ENCODE peak calls at places on chromosomes 16 and 17, in five cellular contexts. Q is neural progenitor cell, I is small intestine, E is upper lobe of right lung, R is adrenal gland. Z is an unnamed sample.

GRCh38 chr16:20311548-20311947 is 15.8 kb downstream of the GP2 start:
- DNase-seq in Q (no peak), I (no peak), E (no peak), R (no peak), Z (no peak)

GRCh38 chr17:64058547-64059115 is 38.2 kb upstream of the ICAM2 start:
- DNase-seq in Q (no peak), I (no peak), E (no peak), R (no peak), Z (no peak)

GRCh38 chr16:12573730-12574383 is 229.8 kb downstream of the CPPED1 start:
- DNase-seq in Q (peak; percentile 70), I (peak; percentile 71), E (no peak), R (no peak), Z (no peak)

GRCh38 chr16:69787883-69788282 is 25.8 kb downstream of the WWP2 start:
- DNase-seq in Q (no peak), I (peak; percentile 82), E (peak; percentile 19), R (no peak), Z (no peak)

GRCh38 chr17:1153795-1154546 is 25.8 kb downstream of the ABR start:
- DNase-seq in Q (peak; percentile 59), I (no peak), E (peak; percentile 77), R (peak; percentile 69), Z (peak; percentile 84)

GRCh38 chr16:31179153-31179746 is 689 bp upstream of the FUS start:
- DNase-seq in Q (no peak), I (peak; percentile 14), E (no peak), R (no peak), Z (no peak)

GRCh38 chr17:35684046-35684802 is 47.2 kb upstream of the RASL10B start:
- DNase-seq in Q (peak; percentile 52), I (no peak), E (no peak), R (no peak), Z (no peak)

GRCh38 chr17:62652251-62653001 is 25.0 kb downstream of the MRC2 start:
- DNase-seq in Q (peak; percentile 63), I (peak; percentile 14), E (peak; percentile 90), R (peak; percentile 54), Z (peak; percentile 93)

GRCh38 chr17:46818929-46819859 is 702 bp upstream of the WNT3 start:
- DNase-seq in Q (peak; percentile 84), I (no peak), E (peak; percentile 65), R (no peak), Z (no peak)

GRCh38 chr17:72467841-72468653 is 347.2 kb downstream of the SOX9 start:
- DNase-seq in Q (peak; percentile 64), I (peak; percentile 85), E (no peak), R (no peak), Z (peak; percentile 83)

GRCh38 chr17:64242633-64243032 is 20.4 kb downstream of the TEX2 start:
- DNase-seq in Q (no peak), I (no peak), E (no peak), R (no peak), Z (no peak)

GRCh38 chr16:68590201-68590994 is 51.3 kb downstream of the ZFP90 start:
- DNase-seq in Q (peak; percentile 86), I (peak; percentile 60), E (peak; percentile 88), R (peak; percentile 31), Z (peak; percentile 84)

GRCh38 chr17:65850486-65850885 is 289.0 kb upstream of the AXIN2 start:
- DNase-seq in Q (no peak), I (no peak), E (no peak), R (no peak), Z (no peak)

GRCh38 chr17:59963738-59964454 is 644 bp downstream of the RNFT1 start:
- DNase-seq in Q (peak; percentile 60), I (peak; percentile 58), E (no peak), R (peak; percentile 53), Z (no peak)

GRCh38 chr17:50210249-50211225 is 9.1 kb upstream of the COL1A1 start:
- DNase-seq in Q (peak; percentile 48), I (no peak), E (no peak), R (peak; percentile 65), Z (peak; percentile 95)

GRCh38 chr16:57747091-57747490 is 11.5 kb downstream of the KATNB1 start:
- DNase-seq in Q (no peak), I (no peak), E (no peak), R (no peak), Z (no peak)

GRCh38 chr17:28370035-28370743 is at the start of gene VTN:
- DNase-seq in Q (peak; percentile 84), I (peak; percentile 82), E (peak; percentile 71), R (peak; percentile 98), Z (peak; percentile 92)

GRCh38 chr16:4976079-4976478 is 17.9 kb downstream of the SEC14L5 start:
- DNase-seq in Q (no peak), I (no peak), E (no peak), R (no peak), Z (peak; percentile 4)

GRCh38 chr17:51430581-51430980 is 170.2 kb downstream of the UTP18 start:
- DNase-seq in Q (no peak), I (no peak), E (no peak), R (no peak), Z (no peak)

GRCh38 chr17:8375738-8376259 is 705 bp downstream of the KRABD2 start:
- DNase-seq in Q (peak; percentile 26), I (peak; percentile 40), E (no peak), R (peak; percentile 67), Z (no peak)

GRCh38 chr16:1158456-1159324 is 5.8 kb downstream of the CACNA1H start:
- DNase-seq in Q (no peak), I (no peak), E (no peak), R (peak; percentile 90), Z (peak; percentile 93)

GRCh38 chr17:79950711-79951110 is 85.0 kb downstream of the TBC1D16 start:
- DNase-seq in Q (peak; percentile 85), I (peak; percentile 54), E (peak; percentile 48), R (no peak), Z (peak; percentile 39)

GRCh38 chr17:28282596-28282995 is 36.4 kb upstream of the TMEM97 start:
- DNase-seq in Q (no peak), I (no peak), E (no peak), R (peak; percentile 31), Z (no peak)

GRCh38 chr17:17606416-17607000 is 15.0 kb upstream of the PEMT start:
- DNase-seq in Q (no peak), I (peak; percentile 33), E (no peak), R (no peak), Z (no peak)

GRCh38 chr16:14186007-14186953 is 115.2 kb downstream of the MRTFB start:
- DNase-seq in Q (peak; percentile 74), I (no peak), E (no peak), R (peak; percentile 22), Z (peak; percentile 76)

GRCh38 chr16:73151225-73151624 is 103.3 kb upstream of the ZFHX3 start:
- DNase-seq in Q (peak; percentile 13), I (no peak), E (no peak), R (no peak), Z (no peak)

GRCh38 chr17:48555616-48556533 is 11.0 kb upstream of the HOXB2 start:
- DNase-seq in Q (peak; percentile 68), I (no peak), E (peak; percentile 44), R (no peak), Z (peak; percentile 78)

GRCh38 chr16:14628806-14629611 is 1.1 kb downstream of the PARN start:
- DNase-seq in Q (no peak), I (no peak), E (no peak), R (no peak), Z (no peak)

DNA sequence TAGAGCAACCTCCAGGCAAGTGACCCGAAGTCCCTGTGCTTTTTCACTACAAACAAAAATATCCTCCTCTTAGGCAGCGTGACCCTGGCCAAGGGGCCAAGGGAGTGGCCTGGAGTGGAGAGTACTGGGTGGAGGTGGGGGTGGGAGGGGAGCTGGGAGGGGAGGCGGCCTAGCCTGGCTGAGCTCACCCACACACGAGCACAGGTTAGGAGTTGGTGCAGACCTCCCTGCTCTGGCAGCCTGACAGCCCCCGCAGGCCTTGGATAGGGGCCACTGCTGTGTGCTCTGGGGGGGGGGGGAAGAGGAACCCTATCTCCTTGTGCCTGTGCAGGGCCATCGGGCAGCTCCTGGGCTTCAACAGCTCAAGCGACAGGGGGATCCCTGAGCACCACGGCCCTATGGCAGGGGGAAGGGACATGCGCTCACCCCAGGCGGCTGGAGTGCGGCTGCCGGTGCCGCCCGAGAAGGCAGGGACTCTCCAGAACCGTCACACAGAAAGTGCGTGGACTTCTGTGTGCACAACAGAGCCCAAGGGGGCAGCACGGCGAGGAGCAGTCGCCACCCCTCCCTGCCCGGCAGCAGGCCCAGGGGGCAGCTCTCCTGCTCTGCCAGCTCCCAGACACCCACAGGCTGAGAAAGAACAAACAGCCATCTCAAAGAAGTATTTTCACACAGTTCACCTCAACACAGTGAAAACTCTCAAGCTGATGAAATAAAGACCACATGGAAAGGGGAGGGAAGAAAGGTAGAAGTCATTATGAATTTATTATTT is 13.3 kb downstream of the SLC16A3 start:
- DNase-seq in Q (no peak), I (no peak), E (no peak), R (no peak), Z (peak; percentile 85)
- H3K27ac ChIP-seq in Q (peak overlapping the region; percentile 20), I (peak overlapping the region; percentile 79), E (peak overlapping the region; percentile 84), R (peak overlapping the region; percentile 55), Z (peak overlapping the region; percentile 74)

GRCh38 chr17:4554997-4555799 is at the start of gene MYBBP1A:
- DNase-seq in Q (peak; percentile 99), I (peak; percentile 97), E (peak; percentile 99), R (peak; percentile 97), Z (peak; percentile 99)
- H3K36me3 ChIP-seq in Q (no peaks in the 10 kb centered on the region), I (peaks cover 9% of the 10 kb centered on the region), E (peaks cover 35% of the 10 kb centered on the region), R (no peaks in the 10 kb centered on the region), Z (peaks cover 3% of the 10 kb centered on the region)

GRCh38 chr16:85928411-85928820 is 29.5 kb downstream of the IRF8 start:
- DNase-seq in Q (no peak), I (no peak), E (no peak), R (peak; percentile 61), Z (peak; percentile 62)
- H3K27ac ChIP-seq in Q (no peak overlapping the region), I (no peak overlapping the region), E (no peak overlapping the region), R (no peak overlapping the region), Z (no peak overlapping the region)

GRCh38 chr17:37516131-37516561 is 26.5 kb downstream of the DUSP14 start:
- DNase-seq in Q (no peak), I (no peak), E (no peak), R (no peak), Z (no peak)

GRCh38 chr17:37519241-37519985 is 29.7 kb downstream of the DUSP14 start:
- DNase-seq in Q (no peak), I (no peak), E (no peak), R (no peak), Z (no peak)

GRCh38 chr17:37521821-37522220 is 32.1 kb downstream of the DUSP14 start:
- DNase-seq in Q (no peak), I (no peak), E (no peak), R (no peak), Z (no peak)

GRCh38 chr17:37520174-37520573 is 30.5 kb downstream of the DUSP14 start:
- DNase-seq in Q (no peak), I (no peak), E (no peak), R (no peak), Z (no peak)

DNA sequence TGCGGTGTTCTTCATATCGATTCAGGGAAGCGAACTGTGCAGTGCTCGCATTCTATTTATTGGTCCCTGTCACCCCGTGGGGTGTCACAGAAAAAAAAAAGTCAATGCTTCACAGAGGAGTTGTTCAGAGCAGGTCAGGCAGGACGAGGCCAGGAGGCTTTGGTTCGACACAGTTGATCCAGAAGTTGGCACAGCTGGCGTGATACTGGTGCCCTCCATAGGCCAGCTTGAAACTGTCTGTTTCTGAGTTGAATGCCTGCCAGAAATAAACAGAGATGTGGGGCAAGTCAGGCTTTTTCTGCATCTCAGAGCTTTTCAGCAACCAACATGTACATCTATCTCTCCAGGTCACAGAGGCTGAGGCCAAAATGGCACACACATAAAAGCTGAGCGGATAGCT is 29.1 kb downstream of the DUSP14 start:
- DNase-seq in Q (no peak), I (no peak), E (no peak), R (peak; percentile 62), Z (no peak)
- H3K36me3 ChIP-seq in Q (no peaks in the 10 kb centered on the region), I (peaks cover 19% of the 10 kb centered on the region), E (peaks cover 72% of the 10 kb centered on the region), R (no peaks in the 10 kb centered on the region), Z (peaks cover 17% of the 10 kb centered on the region)

GRCh38 chr16:80477838-80478237 is 63.0 kb upstream of the DYNLRB2 start:
- DNase-seq in Q (no peak), I (no peak), E (no peak), R (no peak), Z (no peak)
- H3K27ac ChIP-seq in Q (no peak overlapping the region), I (no peak overlapping the region), E (no peak overlapping the region), R (no peak overlapping the region), Z (no peak overlapping the region)

Z was measured in kidney.